ENCODE peak calls at places on chromosomes 5 and 9, in five cellular contexts. One of them, this sample, is unnamed.

GRCh38 chr5:92962752-92963151 is 618.3 kb downstream of the NR2F1-AS1 start:
- DNase-seq in CMK: no peak
- DNase-seq in lung microvascular endothelial cell: no peak
- DNase-seq in tibial nerve: no peak
- DNase-seq in A172: no peak
- DNase-seq in this sample: no peak

GRCh38 chr5:72702881-72703434 is 113.5 kb upstream of the TNPO1 start:
- DNase-seq in CMK: no peak
- DNase-seq in A172: no peak
- DNase-seq in lung microvascular endothelial cell: no peak
- DNase-seq in tibial nerve: no peak
- DNase-seq in this sample: no peak

GRCh38 chr9:1222511-1222910 is 172.4 kb downstream of the DMRT2 start:
- DNase-seq in lung microvascular endothelial cell: no peak
- DNase-seq in A172: no peak
- DNase-seq in CMK: no peak
- DNase-seq in tibial nerve: no peak
- DNase-seq in this sample: no peak

GRCh38 chr9:70480405-70480980 is 66.0 kb upstream of the KLF9 start:
- DNase-seq in tibial nerve: peak; percentile 86
- DNase-seq in lung microvascular endothelial cell: peak; percentile 92
- DNase-seq in A172: no peak
- DNase-seq in CMK: no peak
- DNase-seq in this sample: peak; percentile 42

GRCh38 chr5:10304932-10305331 is 2.8 kb downstream of the CMBL start:
- DNase-seq in lung microvascular endothelial cell: no peak
- DNase-seq in A172: no peak
- DNase-seq in tibial nerve: no peak
- DNase-seq in CMK: no peak
- DNase-seq in this sample: no peak

GRCh38 chr9:101375546-101375945 is 9.3 kb downstream of the BAAT start:
- DNase-seq in A172: peak; percentile 89
- DNase-seq in lung microvascular endothelial cell: no peak
- DNase-seq in CMK: no peak
- DNase-seq in tibial nerve: no peak
- DNase-seq in this sample: no peak

GRCh38 chr5:160427607-160428006 is 6.0 kb downstream of the PTTG1 start:
- DNase-seq in tibial nerve: no peak
- DNase-seq in A172: no peak
- DNase-seq in CMK: no peak
- DNase-seq in lung microvascular endothelial cell: no peak
- DNase-seq in this sample: no peak

GRCh38 chr5:1507016-1507375 is 16.8 kb downstream of the LPCAT1 start:
- DNase-seq in lung microvascular endothelial cell: no peak
- DNase-seq in A172: no peak
- DNase-seq in tibial nerve: no peak
- DNase-seq in CMK: no peak
- DNase-seq in this sample: no peak

GRCh38 chr5:67059747-67060490 is 136.7 kb downstream of the CD180 start:
- DNase-seq in A172: no peak
- DNase-seq in tibial nerve: no peak
- DNase-seq in lung microvascular endothelial cell: peak; percentile 69
- DNase-seq in CMK: no peak
- DNase-seq in this sample: peak; percentile 66

GRCh38 chr5:180306796-180307195 is 14.9 kb upstream of the MAPK9 start:
- DNase-seq in tibial nerve: no peak
- DNase-seq in A172: no peak
- DNase-seq in lung microvascular endothelial cell: no peak
- DNase-seq in CMK: no peak
- DNase-seq in this sample: no peak

GRCh38 chr5:135243194-135244191 is 155.5 kb downstream of the MACROH2A1 start:
- DNase-seq in tibial nerve: no peak
- DNase-seq in A172: no peak
- DNase-seq in CMK: no peak
- DNase-seq in lung microvascular endothelial cell: no peak
- DNase-seq in this sample: no peak

GRCh38 chr9:82645591-82645990 is 417.4 kb downstream of the RASEF start:
- DNase-seq in lung microvascular endothelial cell: no peak
- DNase-seq in A172: peak; percentile 30
- DNase-seq in tibial nerve: no peak
- DNase-seq in CMK: no peak
- DNase-seq in this sample: no peak

GRCh38 chr9:27599521-27600234 is 26.4 kb upstream of the C9orf72 start:
- DNase-seq in tibial nerve: no peak
- DNase-seq in CMK: no peak
- DNase-seq in A172: no peak
- DNase-seq in lung microvascular endothelial cell: no peak
- DNase-seq in this sample: no peak

GRCh38 chr5:143536364-143536763 is 132.9 kb upstream of the NR3C1 start:
- DNase-seq in lung microvascular endothelial cell: peak; percentile 70
- DNase-seq in CMK: no peak
- DNase-seq in tibial nerve: no peak
- DNase-seq in A172: peak; percentile 92
- DNase-seq in this sample: peak; percentile 89

GRCh38 chr9:72383978-72384709 is 19.1 kb upstream of the ZFAND5 start:
- DNase-seq in A172: peak; percentile 91
- DNase-seq in CMK: no peak
- DNase-seq in lung microvascular endothelial cell: peak; percentile 10
- DNase-seq in tibial nerve: no peak
- DNase-seq in this sample: peak; percentile 48

This sample was measured in osteoblast.